ENCODE peak calls at places on chromosomes 2 and 18, in five cellular contexts. One of them, this sample, is unnamed.
A peak's percentile ranks its signal among the peaks of the same experiment; 100 is the strongest.

GRCh38 chr2:239249781-239250180 is 151.0 kb downstream of the HDAC4 start:
- DNase-seq in sigmoid colon: peak; percentile 95
- DNase-seq in CD8-positive, alpha-beta T cell: no peak
- DNase-seq in NCI-H1694 treated with DMSO at 0.1 percent for 48 hours: no peak
- DNase-seq in NCI-H446: no peak
- DNase-seq in this sample: no peak

GRCh38 chr18:4058179-4058578 is 396.9 kb downstream of the DLGAP1 start:
- DNase-seq in CD8-positive, alpha-beta T cell: no peak
- DNase-seq in NCI-H1694 treated with DMSO at 0.1 percent for 48 hours: no peak
- DNase-seq in sigmoid colon: no peak
- DNase-seq in NCI-H446: peak; percentile 77
- DNase-seq in this sample: no peak

GRCh38 chr2:24253303-24253919 is 78.6 kb downstream of the FAM228A start:
- DNase-seq in NCI-H446: no peak
- DNase-seq in NCI-H1694 treated with DMSO at 0.1 percent for 48 hours: no peak
- DNase-seq in sigmoid colon: no peak
- DNase-seq in CD8-positive, alpha-beta T cell: no peak
- DNase-seq in this sample: no peak

GRCh38 chr2:171930385-171930784 is 8.1 kb downstream of the HAT1 start:
- DNase-seq in CD8-positive, alpha-beta T cell: no peak
- DNase-seq in NCI-H446: no peak
- DNase-seq in sigmoid colon: no peak
- DNase-seq in NCI-H1694 treated with DMSO at 0.1 percent for 48 hours: no peak
- DNase-seq in this sample: no peak

GRCh38 chr2:197269173-197269572 is 41.4 kb downstream of the ANKRD44 start:
- DNase-seq in NCI-H1694 treated with DMSO at 0.1 percent for 48 hours: no peak
- DNase-seq in NCI-H446: peak; percentile 4
- DNase-seq in sigmoid colon: no peak
- DNase-seq in CD8-positive, alpha-beta T cell: no peak
- DNase-seq in this sample: no peak

GRCh38 chr2:72747344-72747743 is 78.5 kb downstream of the EXOC6B start:
- DNase-seq in NCI-H446: no peak
- DNase-seq in sigmoid colon: no peak
- DNase-seq in CD8-positive, alpha-beta T cell: no peak
- DNase-seq in NCI-H1694 treated with DMSO at 0.1 percent for 48 hours: no peak
- DNase-seq in this sample: no peak

GRCh38 chr18:59005266-59005665 is 134.4 kb upstream of the SEC11C start:
- DNase-seq in NCI-H446: peak; percentile 63
- DNase-seq in NCI-H1694 treated with DMSO at 0.1 percent for 48 hours: no peak
- DNase-seq in CD8-positive, alpha-beta T cell: no peak
- DNase-seq in sigmoid colon: no peak
- DNase-seq in this sample: no peak

GRCh38 chr2:28665041-28665704 is 86.5 kb upstream of the PPP1CB start:
- DNase-seq in sigmoid colon: peak; percentile 94
- DNase-seq in NCI-H446: peak; percentile 73
- DNase-seq in CD8-positive, alpha-beta T cell: no peak
- DNase-seq in NCI-H1694 treated with DMSO at 0.1 percent for 48 hours: peak; percentile 34
- DNase-seq in this sample: no peak

GRCh38 chr2:239288951-239289481 is 111.8 kb downstream of the HDAC4 start:
- DNase-seq in CD8-positive, alpha-beta T cell: peak; percentile 57
- DNase-seq in NCI-H1694 treated with DMSO at 0.1 percent for 48 hours: no peak
- DNase-seq in sigmoid colon: peak; percentile 77
- DNase-seq in NCI-H446: no peak
- DNase-seq in this sample: no peak

GRCh38 chr2:224722250-224722649 is 6.1 kb upstream of the CCDC195 start:
- DNase-seq in NCI-H1694 treated with DMSO at 0.1 percent for 48 hours: no peak
- DNase-seq in NCI-H446: peak; percentile 35
- DNase-seq in CD8-positive, alpha-beta T cell: no peak
- DNase-seq in sigmoid colon: no peak
- DNase-seq in this sample: no peak

GRCh38 chr2:177172034-177172880 is 40.3 kb upstream of the HNRNPA3 start:
- DNase-seq in CD8-positive, alpha-beta T cell: no peak
- DNase-seq in sigmoid colon: no peak
- DNase-seq in NCI-H1694 treated with DMSO at 0.1 percent for 48 hours: no peak
- DNase-seq in NCI-H446: no peak
- DNase-seq in this sample: no peak

GRCh38 chr18:80253871-80254492 is 6.7 kb upstream of the PARD6G start:
- DNase-seq in NCI-H1694 treated with DMSO at 0.1 percent for 48 hours: no peak
- DNase-seq in sigmoid colon: no peak
- DNase-seq in CD8-positive, alpha-beta T cell: peak; percentile 34
- DNase-seq in NCI-H446: no peak
- DNase-seq in this sample: no peak

GRCh38 chr2:203623104-203623503 is 83.3 kb upstream of the CD28 start:
- DNase-seq in CD8-positive, alpha-beta T cell: no peak
- DNase-seq in NCI-H446: no peak
- DNase-seq in sigmoid colon: no peak
- DNase-seq in NCI-H1694 treated with DMSO at 0.1 percent for 48 hours: no peak
- DNase-seq in this sample: no peak

GRCh38 chr2:6866982-6867381 is 1.3 kb upstream of the CMPK2 start:
- DNase-seq in NCI-H446: no peak
- DNase-seq in NCI-H1694 treated with DMSO at 0.1 percent for 48 hours: no peak
- DNase-seq in sigmoid colon: no peak
- DNase-seq in CD8-positive, alpha-beta T cell: no peak
- DNase-seq in this sample: no peak

GRCh38 chr2:214410918-214411554 is at the start of gene VWC2L:
- DNase-seq in NCI-H1694 treated with DMSO at 0.1 percent for 48 hours: peak; percentile 79
- DNase-seq in NCI-H446: peak; percentile 76
- DNase-seq in CD8-positive, alpha-beta T cell: peak; percentile 18
- DNase-seq in sigmoid colon: no peak
- DNase-seq in this sample: no peak

GRCh38 chr2:232611559-232612218 is 21.7 kb upstream of the EFHD1 start:
- DNase-seq in NCI-H446: peak; percentile 43
- DNase-seq in NCI-H1694 treated with DMSO at 0.1 percent for 48 hours: peak; percentile 30
- DNase-seq in sigmoid colon: no peak
- DNase-seq in CD8-positive, alpha-beta T cell: peak; percentile 60
- DNase-seq in this sample: no peak

GRCh38 chr2:240702640-240703011 is 11.0 kb downstream of the AQP12A start:
- DNase-seq in NCI-H1694 treated with DMSO at 0.1 percent for 48 hours: no peak
- DNase-seq in CD8-positive, alpha-beta T cell: no peak
- DNase-seq in sigmoid colon: no peak
- DNase-seq in NCI-H446: no peak
- DNase-seq in this sample: no peak

GRCh38 chr2:66322481-66322880 is 112.4 kb upstream of the MEIS1 start:
- DNase-seq in sigmoid colon: no peak
- DNase-seq in CD8-positive, alpha-beta T cell: no peak
- DNase-seq in NCI-H1694 treated with DMSO at 0.1 percent for 48 hours: no peak
- DNase-seq in NCI-H446: no peak
- DNase-seq in this sample: no peak

GRCh38 chr2:164839914-164840457 is 1.6 kb downstream of the COBLL1 start:
- DNase-seq in NCI-H446: peak; percentile 82
- DNase-seq in NCI-H1694 treated with DMSO at 0.1 percent for 48 hours: peak; percentile 62
- DNase-seq in sigmoid colon: no peak
- DNase-seq in CD8-positive, alpha-beta T cell: no peak
- DNase-seq in this sample: no peak

GRCh38 chr2:46328316-46328715 is 31.1 kb downstream of the EPAS1 start:
- DNase-seq in NCI-H1694 treated with DMSO at 0.1 percent for 48 hours: no peak
- DNase-seq in NCI-H446: no peak
- DNase-seq in sigmoid colon: no peak
- DNase-seq in CD8-positive, alpha-beta T cell: no peak
- DNase-seq in this sample: no peak

GRCh38 chr2:191544511-191545062 is 133.3 kb upstream of the NABP1 start:
- DNase-seq in NCI-H1694 treated with DMSO at 0.1 percent for 48 hours: no peak
- DNase-seq in sigmoid colon: no peak
- DNase-seq in CD8-positive, alpha-beta T cell: no peak
- DNase-seq in NCI-H446: no peak
- DNase-seq in this sample: no peak